ENCODE peak calls at places on chromosomes 1 and 21, in seven cellular contexts. J is H4; T is T-helper 1 cell; F is T follicular helper cell; G is activated T-cell treated with anti-CD3 and anti-CD28 coated beads, Interleukin-2, amount 50 U/mL, for 1 hour; Q is G401; N is NCI-H1417. H is an unnamed sample.

GRCh38 chr1:39895731-39896480 is 5.8 kb downstream of the MYCL start:
- DNase-seq in G (no peak), N (no peak), J (no peak), F (no peak), T (no peak), Q (no peak), H (no peak)

GRCh38 chr1:94022471-94023189 is 98.3 kb downstream of the ABCA4 start:
- DNase-seq in T (no peak), F (no peak), J (peak), N (no peak), G (no peak), Q (no peak), H (no peak)

GRCh38 chr1:24929876-24930702 is at the start of gene RUNX3:
- DNase-seq in N (no peak), F (peak), J (no peak), G (peak), T (peak), Q (no peak), H (no peak)

GRCh38 chr1:88188038-88188437 is 496.0 kb upstream of the PKN2 start:
- DNase-seq in N (no peak), F (no peak), J (no peak), T (no peak), G (no peak), Q (no peak), H (no peak)

GRCh38 chr1:154808909-154809262 is 61.2 kb downstream of the KCNN3 start:
- DNase-seq in N (no peak), G (no peak), J (no peak), F (no peak), T (no peak), Q (no peak), H (no peak)

GRCh38 chr1:243837907-243838546 is 12.0 kb downstream of the AKT3 start:
- DNase-seq in N (no peak), T (peak), J (no peak), G (no peak), Q (no peak), F (no peak), H (no peak)

GRCh38 chr21:42199488-42200463 is 19.2 kb upstream of the ABCG1 start:
- DNase-seq in Q (no peak), F (no peak), T (peak), J (peak), N (peak), G (no peak), H (no peak)

GRCh38 chr1:147078606-147079399 is 93.5 kb downstream of the PRKAB2 start:
- DNase-seq in N (no peak), T (no peak), Q (no peak), G (peak), F (no peak), J (no peak), H (no peak)

GRCh38 chr1:107617921-107618320 is 347.1 kb downstream of the VAV3 start:
- DNase-seq in G (no peak), Q (no peak), N (no peak), T (no peak), F (no peak), J (no peak), H (no peak)

GRCh38 chr1:15457484-15458027 is 1.0 kb downstream of the CELA2A start:
- DNase-seq in T (no peak), J (no peak), Q (no peak), G (no peak), F (no peak), N (no peak), H (no peak)

GRCh38 chr1:244456586-244456985 is 4.5 kb upstream of the CATSPERE start:
- DNase-seq in J (no peak), F (no peak), G (no peak), Q (no peak), T (no peak), N (no peak), H (no peak)

GRCh38 chr1:37890378-37891014 is 31.1 kb upstream of the MTF1 start:
- DNase-seq in F (no peak), G (no peak), N (peak), Q (peak), T (no peak), J (peak), H (peak)

GRCh38 chr21:41973861-41974751 is 20.3 kb upstream of the C2CD2 start:
- DNase-seq in G (no peak), F (no peak), N (no peak), T (peak), J (peak), Q (no peak), H (peak)

GRCh38 chr1:102595106-102595505 is 513.2 kb downstream of the COL11A1 start:
- DNase-seq in F (no peak), T (no peak), N (no peak), J (no peak), G (no peak), Q (no peak), H (no peak)

GRCh38 chr21:42781981-42782722 is 97.2 kb downstream of the WDR4 start:
- DNase-seq in G (no peak), F (no peak), T (no peak), Q (peak), J (no peak), N (peak), H (no peak)

GRCh38 chr1:109528296-109528695 is 11.4 kb upstream of the GPR61 start:
- DNase-seq in F (no peak), N (no peak), J (no peak), Q (no peak), T (no peak), G (no peak), H (no peak)

GRCh38 chr1:7290971-7291970 is 479.8 kb upstream of the VAMP3 start:
- DNase-seq in N (peak), J (peak), F (no peak), Q (peak), T (no peak), G (no peak), H (no peak)

H was measured in COLO829.